ENCODE peak calls at places on chromosomes 7 and 10, in ten cellular contexts. One of them, this sample, is unnamed.

GRCh38 chr7:104976966-104977636 is 36.9 kb upstream of the KMT2E start:
- DNase-seq in effector memory CD8-positive, alpha-beta T cell: no peak
- DNase-seq in PC-3: no peak
- DNase-seq in cerebellar nuclear complex: no peak
- DNase-seq in activated effector memory CD4-positive, alpha-beta T cell treated with Interleukin-2 at 50 U/mL for 16 hours: no peak
- DNase-seq in CD8-positive, alpha-beta T cell: no peak
- DNase-seq in ACHN: no peak
- DNase-seq in HuH-7.5: no peak
- DNase-seq in MM.1S: no peak
- DNase-seq in upper lobe of left lung: no peak
- DNase-seq in this sample: no peak

GRCh38 chr7:129008645-129009414 is 46.1 kb downstream of the TNPO3 start:
- DNase-seq in effector memory CD8-positive, alpha-beta T cell: no peak
- DNase-seq in PC-3: no peak
- DNase-seq in cerebellar nuclear complex: no peak
- DNase-seq in activated effector memory CD4-positive, alpha-beta T cell treated with Interleukin-2 at 50 U/mL for 16 hours: no peak
- DNase-seq in CD8-positive, alpha-beta T cell: no peak
- DNase-seq in ACHN: no peak
- DNase-seq in HuH-7.5: no peak
- DNase-seq in MM.1S: no peak
- DNase-seq in upper lobe of left lung: no peak
- DNase-seq in this sample: no peak

GRCh38 chr7:83588602-83589240 is 60.2 kb downstream of the SEMA3E start:
- DNase-seq in effector memory CD8-positive, alpha-beta T cell: no peak
- DNase-seq in PC-3: peak
- DNase-seq in cerebellar nuclear complex: no peak
- DNase-seq in activated effector memory CD4-positive, alpha-beta T cell treated with Interleukin-2 at 50 U/mL for 16 hours: no peak
- DNase-seq in CD8-positive, alpha-beta T cell: no peak
- DNase-seq in ACHN: no peak
- DNase-seq in HuH-7.5: no peak
- DNase-seq in MM.1S: no peak
- DNase-seq in upper lobe of left lung: no peak
- DNase-seq in this sample: no peak

GRCh38 chr7:23357190-23358093 is 58.3 kb downstream of the MALSU1 start:
- DNase-seq in effector memory CD8-positive, alpha-beta T cell: no peak
- DNase-seq in PC-3: peak
- DNase-seq in cerebellar nuclear complex: no peak
- DNase-seq in activated effector memory CD4-positive, alpha-beta T cell treated with Interleukin-2 at 50 U/mL for 16 hours: no peak
- DNase-seq in CD8-positive, alpha-beta T cell: no peak
- DNase-seq in ACHN: peak
- DNase-seq in HuH-7.5: peak
- DNase-seq in MM.1S: peak
- DNase-seq in upper lobe of left lung: no peak
- DNase-seq in this sample: no peak

GRCh38 chr10:77116904-77117303 is 520.7 kb downstream of the KCNMA1 start:
- DNase-seq in effector memory CD8-positive, alpha-beta T cell: no peak
- DNase-seq in PC-3: peak
- DNase-seq in cerebellar nuclear complex: no peak
- DNase-seq in activated effector memory CD4-positive, alpha-beta T cell treated with Interleukin-2 at 50 U/mL for 16 hours: no peak
- DNase-seq in CD8-positive, alpha-beta T cell: no peak
- DNase-seq in ACHN: no peak
- DNase-seq in HuH-7.5: no peak
- DNase-seq in MM.1S: no peak
- DNase-seq in upper lobe of left lung: no peak
- DNase-seq in this sample: no peak

GRCh38 chr7:30986738-30987137 is 23.0 kb downstream of the GHRHR start:
- DNase-seq in effector memory CD8-positive, alpha-beta T cell: no peak
- DNase-seq in PC-3: no peak
- DNase-seq in cerebellar nuclear complex: no peak
- DNase-seq in activated effector memory CD4-positive, alpha-beta T cell treated with Interleukin-2 at 50 U/mL for 16 hours: no peak
- DNase-seq in CD8-positive, alpha-beta T cell: no peak
- DNase-seq in ACHN: no peak
- DNase-seq in HuH-7.5: no peak
- DNase-seq in MM.1S: no peak
- DNase-seq in upper lobe of left lung: peak
- DNase-seq in this sample: no peak

GRCh38 chr10:36888925-36889573 is 236.3 kb upstream of the ANKRD30A start:
- DNase-seq in effector memory CD8-positive, alpha-beta T cell: peak
- DNase-seq in PC-3: peak
- DNase-seq in cerebellar nuclear complex: no peak
- DNase-seq in activated effector memory CD4-positive, alpha-beta T cell treated with Interleukin-2 at 50 U/mL for 16 hours: no peak
- DNase-seq in CD8-positive, alpha-beta T cell: no peak
- DNase-seq in ACHN: peak
- DNase-seq in HuH-7.5: peak
- DNase-seq in MM.1S: peak
- DNase-seq in upper lobe of left lung: no peak
- DNase-seq in this sample: no peak

GRCh38 chr10:79184141-79184625 is 115.4 kb downstream of the ZMIZ1 start:
- DNase-seq in effector memory CD8-positive, alpha-beta T cell: no peak
- DNase-seq in PC-3: peak
- DNase-seq in cerebellar nuclear complex: no peak
- DNase-seq in activated effector memory CD4-positive, alpha-beta T cell treated with Interleukin-2 at 50 U/mL for 16 hours: no peak
- DNase-seq in CD8-positive, alpha-beta T cell: no peak
- DNase-seq in ACHN: peak
- DNase-seq in HuH-7.5: no peak
- DNase-seq in MM.1S: no peak
- DNase-seq in upper lobe of left lung: no peak
- DNase-seq in this sample: no peak

GRCh38 chr7:55641273-55641691 is 69.0 kb upstream of the VOPP1 start:
- DNase-seq in effector memory CD8-positive, alpha-beta T cell: peak
- DNase-seq in PC-3: peak
- DNase-seq in cerebellar nuclear complex: peak
- DNase-seq in activated effector memory CD4-positive, alpha-beta T cell treated with Interleukin-2 at 50 U/mL for 16 hours: no peak
- DNase-seq in CD8-positive, alpha-beta T cell: no peak
- DNase-seq in ACHN: peak
- DNase-seq in HuH-7.5: peak
- DNase-seq in MM.1S: peak
- DNase-seq in upper lobe of left lung: no peak
- DNase-seq in this sample: no peak

GRCh38 chr7:140398821-140399220 is 491 bp upstream of the SLC37A3 start:
- DNase-seq in effector memory CD8-positive, alpha-beta T cell: no peak
- DNase-seq in PC-3: no peak
- DNase-seq in cerebellar nuclear complex: no peak
- DNase-seq in activated effector memory CD4-positive, alpha-beta T cell treated with Interleukin-2 at 50 U/mL for 16 hours: no peak
- DNase-seq in CD8-positive, alpha-beta T cell: no peak
- DNase-seq in ACHN: no peak
- DNase-seq in HuH-7.5: no peak
- DNase-seq in MM.1S: no peak
- DNase-seq in upper lobe of left lung: no peak
- DNase-seq in this sample: no peak

GRCh38 chr10:133106516-133106915 is 18.8 kb downstream of the ADGRA1 start:
- DNase-seq in effector memory CD8-positive, alpha-beta T cell: no peak
- DNase-seq in PC-3: no peak
- DNase-seq in cerebellar nuclear complex: no peak
- DNase-seq in activated effector memory CD4-positive, alpha-beta T cell treated with Interleukin-2 at 50 U/mL for 16 hours: no peak
- DNase-seq in CD8-positive, alpha-beta T cell: no peak
- DNase-seq in ACHN: no peak
- DNase-seq in HuH-7.5: no peak
- DNase-seq in MM.1S: no peak
- DNase-seq in upper lobe of left lung: peak
- DNase-seq in this sample: no peak

GRCh38 chr10:79438021-79438698 is 7.3 kb downstream of the ZCCHC24 start:
- DNase-seq in effector memory CD8-positive, alpha-beta T cell: no peak
- DNase-seq in PC-3: peak
- DNase-seq in cerebellar nuclear complex: no peak
- DNase-seq in activated effector memory CD4-positive, alpha-beta T cell treated with Interleukin-2 at 50 U/mL for 16 hours: no peak
- DNase-seq in CD8-positive, alpha-beta T cell: no peak
- DNase-seq in ACHN: peak
- DNase-seq in HuH-7.5: no peak
- DNase-seq in MM.1S: no peak
- DNase-seq in upper lobe of left lung: no peak
- DNase-seq in this sample: no peak

GRCh38 chr10:29658984-29659769 is 24.4 kb upstream of the SVIL start:
- DNase-seq in effector memory CD8-positive, alpha-beta T cell: peak
- DNase-seq in PC-3: peak
- DNase-seq in cerebellar nuclear complex: no peak
- DNase-seq in activated effector memory CD4-positive, alpha-beta T cell treated with Interleukin-2 at 50 U/mL for 16 hours: peak
- DNase-seq in CD8-positive, alpha-beta T cell: peak
- DNase-seq in ACHN: peak
- DNase-seq in HuH-7.5: peak
- DNase-seq in MM.1S: peak
- DNase-seq in upper lobe of left lung: no peak
- DNase-seq in this sample: no peak

GRCh38 chr10:116553378-116553980 is 7.7 kb downstream of the PNLIP start:
- DNase-seq in effector memory CD8-positive, alpha-beta T cell: no peak
- DNase-seq in PC-3: peak
- DNase-seq in cerebellar nuclear complex: no peak
- DNase-seq in activated effector memory CD4-positive, alpha-beta T cell treated with Interleukin-2 at 50 U/mL for 16 hours: no peak
- DNase-seq in CD8-positive, alpha-beta T cell: no peak
- DNase-seq in ACHN: no peak
- DNase-seq in HuH-7.5: no peak
- DNase-seq in MM.1S: no peak
- DNase-seq in upper lobe of left lung: no peak
- DNase-seq in this sample: no peak

GRCh38 chr7:1368682-1369571 is 90.3 kb downstream of the MICALL2 start:
- DNase-seq in effector memory CD8-positive, alpha-beta T cell: no peak
- DNase-seq in PC-3: peak
- DNase-seq in cerebellar nuclear complex: no peak
- DNase-seq in activated effector memory CD4-positive, alpha-beta T cell treated with Interleukin-2 at 50 U/mL for 16 hours: no peak
- DNase-seq in CD8-positive, alpha-beta T cell: no peak
- DNase-seq in ACHN: peak
- DNase-seq in HuH-7.5: no peak
- DNase-seq in MM.1S: no peak
- DNase-seq in upper lobe of left lung: peak
- DNase-seq in this sample: no peak

GRCh38 chr7:105791926-105792325 is 84.5 kb downstream of the ATXN7L1 start:
- DNase-seq in effector memory CD8-positive, alpha-beta T cell: no peak
- DNase-seq in PC-3: no peak
- DNase-seq in cerebellar nuclear complex: no peak
- DNase-seq in activated effector memory CD4-positive, alpha-beta T cell treated with Interleukin-2 at 50 U/mL for 16 hours: no peak
- DNase-seq in CD8-positive, alpha-beta T cell: no peak
- DNase-seq in ACHN: no peak
- DNase-seq in HuH-7.5: no peak
- DNase-seq in MM.1S: no peak
- DNase-seq in upper lobe of left lung: no peak
- DNase-seq in this sample: no peak

GRCh38 chr10:30384791-30385201 is 35.7 kb upstream of the MTPAP start:
- DNase-seq in effector memory CD8-positive, alpha-beta T cell: no peak
- DNase-seq in PC-3: peak
- DNase-seq in cerebellar nuclear complex: no peak
- DNase-seq in activated effector memory CD4-positive, alpha-beta T cell treated with Interleukin-2 at 50 U/mL for 16 hours: no peak
- DNase-seq in CD8-positive, alpha-beta T cell: no peak
- DNase-seq in ACHN: peak
- DNase-seq in HuH-7.5: peak
- DNase-seq in MM.1S: peak
- DNase-seq in upper lobe of left lung: no peak
- DNase-seq in this sample: no peak

GRCh38 chr10:86684305-86684704 is 16.0 kb downstream of the LDB3 start:
- DNase-seq in effector memory CD8-positive, alpha-beta T cell: no peak
- DNase-seq in PC-3: peak
- DNase-seq in cerebellar nuclear complex: no peak
- DNase-seq in activated effector memory CD4-positive, alpha-beta T cell treated with Interleukin-2 at 50 U/mL for 16 hours: no peak
- DNase-seq in CD8-positive, alpha-beta T cell: no peak
- DNase-seq in ACHN: peak
- DNase-seq in HuH-7.5: no peak
- DNase-seq in MM.1S: no peak
- DNase-seq in upper lobe of left lung: no peak
- DNase-seq in this sample: peak

GRCh38 chr7:12865593-12865992 is 178.2 kb downstream of the ARL4A start:
- DNase-seq in effector memory CD8-positive, alpha-beta T cell: no peak
- DNase-seq in PC-3: no peak
- DNase-seq in cerebellar nuclear complex: no peak
- DNase-seq in activated effector memory CD4-positive, alpha-beta T cell treated with Interleukin-2 at 50 U/mL for 16 hours: no peak
- DNase-seq in CD8-positive, alpha-beta T cell: no peak
- DNase-seq in ACHN: no peak
- DNase-seq in HuH-7.5: no peak
- DNase-seq in MM.1S: no peak
- DNase-seq in upper lobe of left lung: no peak
- DNase-seq in this sample: no peak

GRCh38 chr10:12946372-12946771 is 55.1 kb downstream of the CCDC3 start:
- DNase-seq in effector memory CD8-positive, alpha-beta T cell: no peak
- DNase-seq in PC-3: no peak
- DNase-seq in cerebellar nuclear complex: no peak
- DNase-seq in activated effector memory CD4-positive, alpha-beta T cell treated with Interleukin-2 at 50 U/mL for 16 hours: no peak
- DNase-seq in CD8-positive, alpha-beta T cell: no peak
- DNase-seq in ACHN: no peak
- DNase-seq in HuH-7.5: no peak
- DNase-seq in MM.1S: no peak
- DNase-seq in upper lobe of left lung: no peak
- DNase-seq in this sample: no peak

GRCh38 chr10:59068581-59069191 is 107.8 kb upstream of the PHYHIPL start:
- DNase-seq in effector memory CD8-positive, alpha-beta T cell: no peak
- DNase-seq in PC-3: no peak
- DNase-seq in cerebellar nuclear complex: no peak
- DNase-seq in activated effector memory CD4-positive, alpha-beta T cell treated with Interleukin-2 at 50 U/mL for 16 hours: no peak
- DNase-seq in CD8-positive, alpha-beta T cell: no peak
- DNase-seq in ACHN: no peak
- DNase-seq in HuH-7.5: no peak
- DNase-seq in MM.1S: no peak
- DNase-seq in upper lobe of left lung: no peak
- DNase-seq in this sample: no peak

GRCh38 chr7:151304856-151305255 is 36.8 kb upstream of the NUB1 start:
- DNase-seq in effector memory CD8-positive, alpha-beta T cell: no peak
- DNase-seq in PC-3: peak
- DNase-seq in cerebellar nuclear complex: no peak
- DNase-seq in activated effector memory CD4-positive, alpha-beta T cell treated with Interleukin-2 at 50 U/mL for 16 hours: no peak
- DNase-seq in CD8-positive, alpha-beta T cell: no peak
- DNase-seq in ACHN: no peak
- DNase-seq in HuH-7.5: peak
- DNase-seq in MM.1S: no peak
- DNase-seq in upper lobe of left lung: no peak
- DNase-seq in this sample: no peak

GRCh38 chr7:85554294-85554877 is 367.5 kb upstream of the SEMA3D start:
- DNase-seq in effector memory CD8-positive, alpha-beta T cell: no peak
- DNase-seq in PC-3: peak
- DNase-seq in cerebellar nuclear complex: no peak
- DNase-seq in activated effector memory CD4-positive, alpha-beta T cell treated with Interleukin-2 at 50 U/mL for 16 hours: no peak
- DNase-seq in CD8-positive, alpha-beta T cell: no peak
- DNase-seq in ACHN: peak
- DNase-seq in HuH-7.5: peak
- DNase-seq in MM.1S: peak
- DNase-seq in upper lobe of left lung: no peak
- DNase-seq in this sample: no peak

GRCh38 chr7:141551080-141551772 is at the start of gene AGK:
- DNase-seq in effector memory CD8-positive, alpha-beta T cell: peak
- DNase-seq in PC-3: peak
- DNase-seq in cerebellar nuclear complex: no peak
- DNase-seq in activated effector memory CD4-positive, alpha-beta T cell treated with Interleukin-2 at 50 U/mL for 16 hours: peak
- DNase-seq in CD8-positive, alpha-beta T cell: peak
- DNase-seq in ACHN: peak
- DNase-seq in HuH-7.5: peak
- DNase-seq in MM.1S: peak
- DNase-seq in upper lobe of left lung: peak
- DNase-seq in this sample: peak

GRCh38 chr10:133299224-133299623 is 9.4 kb downstream of the TUBGCP2 start:
- DNase-seq in effector memory CD8-positive, alpha-beta T cell: no peak
- DNase-seq in PC-3: no peak
- DNase-seq in cerebellar nuclear complex: no peak
- DNase-seq in activated effector memory CD4-positive, alpha-beta T cell treated with Interleukin-2 at 50 U/mL for 16 hours: no peak
- DNase-seq in CD8-positive, alpha-beta T cell: no peak
- DNase-seq in ACHN: no peak
- DNase-seq in HuH-7.5: no peak
- DNase-seq in MM.1S: no peak
- DNase-seq in upper lobe of left lung: peak
- DNase-seq in this sample: peak

This sample was measured in Right ventricle myocardium superior.